ENCODE peak calls at places on chromosomes 11 and 22, in six cellular contexts. M, C, L, R, G and O are unnamed samples.

GRCh38 chr11:116576523-116576922 is 196.3 kb downstream of the BUD13 start:
- DNase-seq in M (no peak), C (no peak), L (peak; percentile 20), R (no peak), G (no peak), O (no peak)

GRCh38 chr11:129950319-129951034 is 52.2 kb downstream of the PRDM10 start:
- DNase-seq in M (no peak), C (peak; percentile 16), L (no peak), R (peak; percentile 6), G (peak; percentile 49), O (no peak)

GRCh38 chr11:67437082-67437821 is at the start of gene PTPRCAP:
- DNase-seq in M (no peak), C (no peak), L (no peak), R (no peak), G (no peak), O (no peak)

GRCh38 chr11:128095459-128096096 is 491.8 kb downstream of the ETS1 start:
- DNase-seq in M (peak; percentile 45), C (no peak), L (peak; percentile 88), R (no peak), G (peak; percentile 5), O (no peak)

GRCh38 chr11:102914238-102915043 is 39.7 kb upstream of the MMP12 start:
- DNase-seq in M (peak; percentile 23), C (no peak), L (peak; percentile 76), R (peak; percentile 51), G (no peak), O (peak; percentile 36)

GRCh38 chr11:26983645-26984044 is 10.3 kb upstream of the FIBIN start:
- DNase-seq in M (no peak), C (no peak), L (no peak), R (peak; percentile 70), G (no peak), O (no peak)

GRCh38 chr11:33383075-33383919 is 126.1 kb downstream of the HIPK3 start:
- DNase-seq in M (no peak), C (no peak), L (no peak), R (no peak), G (no peak), O (no peak)

GRCh38 chr11:9563196-9563730 is 10.2 kb upstream of the WEE1 start:
- DNase-seq in M (no peak), C (no peak), L (no peak), R (no peak), G (no peak), O (no peak)

GRCh38 chr11:72007089-72007476 is 8.4 kb downstream of the IL18BP start:
- DNase-seq in M (no peak), C (no peak), L (no peak), R (no peak), G (no peak), O (no peak)

GRCh38 chr22:25404923-25405853 is 159.3 kb upstream of the GRK3 start:
- DNase-seq in M (peak; percentile 42), C (peak; percentile 72), L (peak; percentile 60), R (peak; percentile 74), G (peak; percentile 80), O (peak; percentile 74)

GRCh38 chr11:113729456-113729855 is 23.3 kb upstream of the TMPRSS5 start:
- DNase-seq in M (no peak), C (no peak), L (no peak), R (no peak), G (no peak), O (no peak)

GRCh38 chr22:32401486-32401885 is 10.6 kb downstream of the RTCB start:
- DNase-seq in M (no peak), C (no peak), L (no peak), R (no peak), G (no peak), O (no peak)

GRCh38 chr22:41513391-41513790 is 30.9 kb downstream of the POLR3H start:
- DNase-seq in M (no peak), C (no peak), L (no peak), R (no peak), G (no peak), O (no peak)

GRCh38 chr22:38219644-38220043 is 17.9 kb downstream of the MAFF start:
- DNase-seq in M (no peak), C (no peak), L (no peak), R (no peak), G (no peak), O (no peak)

GRCh38 chr11:121899534-121899933 is 216.5 kb downstream of the BLID start:
- DNase-seq in M (no peak), C (no peak), L (no peak), R (no peak), G (no peak), O (no peak)

GRCh38 chr22:44003776-44004460 is 20.2 kb upstream of the PARVB start:
- DNase-seq in M (no peak), C (no peak), L (no peak), R (peak; percentile 63), G (no peak), O (no peak)

GRCh38 chr11:65488273-65489058 is 10.4 kb upstream of the MALAT1 start:
- DNase-seq in M (peak; percentile 66), C (peak; percentile 64), L (no peak), R (no peak), G (no peak), O (peak; percentile 69)

GRCh38 chr22:39223091-39223710 is 21.6 kb downstream of the PDGFB start:
- DNase-seq in M (no peak), C (no peak), L (no peak), R (peak; percentile 1), G (no peak), O (no peak)

GRCh38 chr11:10322830-10323792 is 18.2 kb downstream of the ADM start:
- DNase-seq in M (peak; percentile 87), C (no peak), L (peak; percentile 93), R (peak; percentile 59), G (peak; percentile 46), O (peak; percentile 83)

GRCh38 chr11:134445601-134446325 is 33.7 kb upstream of the B3GAT1 start:
- DNase-seq in M (no peak), C (no peak), L (no peak), R (no peak), G (no peak), O (no peak)

GRCh38 chr11:19498986-19499669 is 213.5 kb upstream of the NAV2 start:
- DNase-seq in M (peak; percentile 6), C (no peak), L (no peak), R (no peak), G (no peak), O (peak; percentile 70)

GRCh38 chr11:77069336-77069968 is 2.7 kb downstream of the CAPN5 start:
- DNase-seq in M (no peak), C (no peak), L (no peak), R (no peak), G (no peak), O (no peak)

GRCh38 chr11:65657426-65657825 is 5.3 kb downstream of the RELA start:
- DNase-seq in M (no peak), C (no peak), L (no peak), R (no peak), G (no peak), O (no peak)

GRCh38 chr22:22590136-22590891 is 31.2 kb upstream of the PRAME start:
- DNase-seq in M (no peak), C (no peak), L (no peak), R (no peak), G (no peak), O (no peak)

GRCh38 chr11:126607374-126607773 is 251.9 kb downstream of the ST3GAL4 start:
- DNase-seq in M (peak; percentile 44), C (no peak), L (peak; percentile 75), R (peak; percentile 82), G (peak; percentile 11), O (peak; percentile 17)

GRCh38 chr22:37701121-37701786 is 4.4 kb downstream of the TRIOBP start:
- DNase-seq in M (no peak), C (no peak), L (peak; percentile 18), R (no peak), G (no peak), O (no peak)

GRCh38 chr11:78929906-78930220 is 355.2 kb upstream of the NARS2 start:
- DNase-seq in M (no peak), C (no peak), L (no peak), R (no peak), G (no peak), O (no peak)
- H3K4me3 ChIP-seq in M (no peak overlapping the region), C (no peak overlapping the region), L (no peak overlapping the region), R (peak overlapping the region; percentile 2), G (no peak overlapping the region), O (no peak overlapping the region)

GRCh38 chr11:78332872-78333271 is 84.7 kb downstream of the GAB2 start:
- DNase-seq in M (no peak), C (no peak), L (no peak), R (no peak), G (no peak), O (no peak)

GRCh38 chr11:78327945-78328344 is 89.7 kb downstream of the GAB2 start:
- DNase-seq in M (no peak), C (no peak), L (no peak), R (no peak), G (no peak), O (no peak)

GRCh38 chr11:78332174-78332866 is 85.3 kb downstream of the GAB2 start:
- DNase-seq in M (no peak), C (no peak), L (no peak), R (no peak), G (no peak), O (no peak)

GRCh38 chr11:78331711-78332110 is 85.9 kb downstream of the GAB2 start:
- DNase-seq in M (no peak), C (no peak), L (no peak), R (peak; percentile 30), G (no peak), O (no peak)

GRCh38 chr11:78330361-78330760 is 87.3 kb downstream of the GAB2 start:
- DNase-seq in M (no peak), C (no peak), L (no peak), R (no peak), G (no peak), O (no peak)
- H3K27ac ChIP-seq in M (no peak overlapping the region), C (no peak overlapping the region), L (no peak overlapping the region), R (no peak overlapping the region), G (no peak overlapping the region), O (no peak overlapping the region)

GRCh38 chr22:49933236-49933921 is 14.9 kb downstream of the CRELD2 start:
- DNase-seq in M (no peak), C (peak; percentile 73), L (no peak), R (no peak), G (no peak), O (no peak)
- H3K4me1 ChIP-seq in M (peaks cover 29% of the 10 kb centered on the region), C (peaks cover 15% of the 10 kb centered on the region), L (peaks cover 22% of the 10 kb centered on the region), R (peaks cover 15% of the 10 kb centered on the region), G (peaks cover 77% of the 10 kb centered on the region), O (peaks cover 45% of the 10 kb centered on the region)

DNA sequence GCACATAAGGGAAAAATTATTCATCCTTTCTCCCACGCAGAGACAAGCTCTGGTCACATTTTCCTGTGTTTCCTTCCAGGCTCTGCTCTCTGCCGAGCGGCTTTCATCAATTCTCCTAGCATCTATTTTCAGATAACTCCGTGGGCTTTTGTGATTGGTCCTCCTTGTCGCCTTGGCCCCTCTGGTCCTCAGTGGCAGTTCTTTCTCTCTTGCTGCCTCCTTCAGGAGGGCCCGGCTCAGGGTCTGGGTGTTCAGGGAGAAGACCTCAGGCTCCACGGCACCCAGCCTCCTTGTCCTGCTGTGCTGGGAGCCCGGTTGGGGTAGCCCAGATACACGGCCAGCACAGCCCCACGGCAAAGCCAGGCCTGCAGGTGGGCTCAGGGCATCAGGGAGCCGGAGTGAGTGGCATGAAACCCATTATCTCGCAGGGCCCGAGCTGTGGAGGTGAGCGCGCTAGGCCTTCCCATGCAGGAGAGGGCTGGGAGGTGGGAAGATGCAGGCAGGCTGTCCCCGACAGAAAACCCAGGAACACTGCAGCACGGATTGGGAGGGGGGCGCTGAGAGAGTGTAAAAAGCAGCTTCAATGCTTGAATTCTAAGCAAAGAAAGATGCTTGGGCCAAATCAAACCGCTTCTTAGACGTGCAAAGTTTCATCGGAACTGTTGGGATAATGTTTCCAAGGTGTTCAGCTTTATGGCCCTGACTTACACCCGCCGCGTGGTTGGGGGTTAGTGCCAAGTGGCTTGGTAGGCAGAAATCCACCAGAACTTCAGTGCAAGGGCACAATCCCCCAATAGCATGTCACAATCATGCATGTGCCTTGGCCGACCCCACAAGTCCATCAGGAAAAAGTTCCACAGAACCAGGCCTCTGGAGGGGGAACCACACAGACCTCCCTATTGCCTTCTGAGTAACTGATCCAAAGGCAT is 81.9 kb upstream of the WNT7B start:
- DNase-seq in M (no peak), C (peak; percentile 53), L (peak; percentile 35), R (no peak), G (peak; percentile 30), O (no peak)
- H3K4me3 ChIP-seq in M (no peak overlapping the region), C (peak overlapping the region; percentile 87), L (peak overlapping the region; percentile 74), R (no peak overlapping the region), G (peak overlapping the region; percentile 3), O (no peak overlapping the region)